ENCODE peak calls at places on chromosomes 6 and 20, in eight cellular contexts. R is esophagus squamous epithelium, N is adrenal gland, G is body of pancreas, O is Peyer's patch, P is H1, E is breast epithelium, I is K562. Q is an unnamed sample.

GRCh38 chr6:130970839-130971410 is 92.1 kb downstream of the EPB41L2 start:
- DNase-seq in R (no peak), N (no peak), G (no peak), O (no peak), P (no peak), E (no peak), I (no peak), Q (no peak)

GRCh38 chr6:89527634-89528033 is 94.7 kb downstream of the ANKRD6 start:
- DNase-seq in R (no peak), N (no peak), G (no peak), O (no peak), P (no peak), E (no peak), I (no peak), Q (no peak)

GRCh38 chr6:14871196-14871595 is 374.7 kb upstream of the JARID2 start:
- DNase-seq in R (no peak), N (no peak), G (no peak), O (no peak), P (no peak), E (no peak), I (no peak), Q (no peak)

GRCh38 chr6:85494551-85495337 is 44.9 kb downstream of the NT5E start:
- DNase-seq in R (no peak), N (no peak), G (no peak), O (no peak), P (no peak), E (no peak), I (no peak), Q (no peak)

GRCh38 chr6:44078795-44079671 is 48.2 kb downstream of the MRPL14 start:
- DNase-seq in R (no peak), N (peak; percentile 92), G (peak; percentile 83), O (peak; percentile 72), P (no peak), E (peak; percentile 80), I (peak; percentile 90), Q (no peak)

GRCh38 chr20:33281550-33282146 is 1.4 kb upstream of the BPIFB1 start:
- DNase-seq in R (no peak), N (no peak), G (no peak), O (no peak), P (no peak), E (no peak), I (no peak), Q (no peak)

GRCh38 chr6:72930733-72931132 is 294.6 kb downstream of the KHDC1L start:
- DNase-seq in R (no peak), N (no peak), G (no peak), O (no peak), P (no peak), E (no peak), I (no peak), Q (no peak)

GRCh38 chr6:135871296-135871695 is 19.8 kb downstream of the PDE7B start:
- DNase-seq in R (no peak), N (no peak), G (no peak), O (no peak), P (no peak), E (no peak), I (no peak), Q (no peak)

GRCh38 chr6:16543491-16543890 is 217.8 kb downstream of the ATXN1 start:
- DNase-seq in R (no peak), N (no peak), G (no peak), O (no peak), P (no peak), E (no peak), I (no peak), Q (no peak)

GRCh38 chr6:1701668-1702353 is 92.1 kb downstream of the FOXC1 start:
- DNase-seq in R (no peak), N (no peak), G (no peak), O (no peak), P (no peak), E (no peak), I (no peak), Q (no peak)
- TF ChIP-seq POLR2A in R (no peak), N (no peak), G (no peak), O (no peak), P (no peak), E (no peak), I (no peak), Q (no peak)

GRCh38 chr20:37901667-37902503 is 1.0 kb upstream of the VSTM2L start:
- DNase-seq in R (no peak), N (peak; percentile 78), G (no peak), O (no peak), P (no peak), E (no peak), I (peak; percentile 80), Q (peak; percentile 73)

GRCh38 chr20:37903317-37904007 is 535 bp downstream of the VSTM2L start:
- DNase-seq in R (no peak), N (no peak), G (no peak), O (no peak), P (no peak), E (no peak), I (no peak), Q (no peak)

GRCh38 chr20:37904008-37904675 is 1.2 kb downstream of the VSTM2L start:
- DNase-seq in R (no peak), N (no peak), G (no peak), O (no peak), P (no peak), E (no peak), I (no peak), Q (no peak)

GRCh38 chr20:37901280-37901666 is 1.7 kb upstream of the VSTM2L start:
- DNase-seq in R (no peak), N (no peak), G (no peak), O (no peak), P (no peak), E (no peak), I (peak; percentile 46), Q (peak; percentile 16)

DNA sequence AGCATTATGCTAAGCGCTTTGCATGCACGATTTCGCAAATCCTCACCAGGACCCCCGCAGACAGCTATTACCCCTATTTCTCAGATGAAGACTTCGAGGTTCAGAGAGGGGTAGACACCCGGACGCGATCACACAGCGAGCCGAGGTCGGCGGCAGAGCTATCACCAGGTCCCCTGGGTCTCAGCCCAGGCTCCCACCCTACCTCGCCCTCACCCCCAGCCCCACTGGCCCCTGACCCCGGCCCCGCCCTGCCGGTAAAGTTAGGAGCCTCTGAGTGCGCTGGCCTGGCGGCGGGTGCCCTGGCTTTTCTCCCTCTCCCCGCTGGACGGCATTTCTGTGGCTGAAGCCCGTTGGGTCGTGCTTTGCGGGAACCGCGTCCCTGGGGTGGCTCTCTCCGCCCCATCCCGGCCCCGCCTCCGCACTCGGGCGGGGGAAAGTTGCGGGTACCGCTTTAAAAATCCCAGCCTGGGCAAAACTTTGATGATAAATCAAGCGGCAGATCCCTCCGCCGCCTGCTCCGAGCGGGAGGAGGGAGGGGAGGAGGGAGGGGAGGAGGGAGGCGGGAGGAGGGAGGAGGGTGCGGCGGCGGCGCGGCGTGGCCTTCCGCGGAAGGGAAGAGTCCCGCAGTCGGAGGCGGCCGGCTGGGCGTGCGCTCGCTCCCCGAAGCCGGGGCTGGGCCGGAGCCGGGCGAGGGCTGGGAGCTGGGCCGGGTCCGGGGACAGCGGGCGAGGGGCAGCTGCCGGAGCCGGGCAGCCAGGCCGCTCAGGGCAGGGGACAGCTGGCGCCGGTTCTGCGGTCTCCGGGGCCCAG is at the start of gene VSTM2L:
- DNase-seq in R (no peak), N (peak; percentile 69), G (no peak), O (no peak), P (no peak), E (no peak), I (peak; percentile 30), Q (peak; percentile 40)
- TF ChIP-seq POLR2A in R (no peak), N (no peak), G (no peak), O (no peak), P (no peak), E (no peak), I (no peak), Q (no peak)

GRCh38 chr6:169702640-169703246 is 817 bp downstream of the C6orf120 start:
- DNase-seq in R (no peak), N (no peak), G (peak; percentile 42), O (no peak), P (no peak), E (no peak), I (peak; percentile 60), Q (no peak)
- TF ChIP-seq POLR2A in R (no peak), N (no peak), G (no peak), O (no peak), P (peak; percentile 32), E (no peak), I (no peak), Q (no peak)

GRCh38 chr6:41637179-41638001 is 878 bp upstream of the MDFI start:
- DNase-seq in R (no peak), N (no peak), G (peak; percentile 18), O (no peak), P (no peak), E (no peak), I (no peak), Q (no peak)

GRCh38 chr6:41640436-41640835 is 2.2 kb downstream of the MDFI start:
- DNase-seq in R (no peak), N (no peak), G (no peak), O (no peak), P (no peak), E (no peak), I (no peak), Q (no peak)

GRCh38 chr6:41639556-41640371 is 1.5 kb downstream of the MDFI start:
- DNase-seq in R (no peak), N (no peak), G (no peak), O (no peak), P (no peak), E (no peak), I (no peak), Q (no peak)

GRCh38 chr6:41638002-41638800 is at the start of gene MDFI:
- DNase-seq in R (no peak), N (no peak), G (no peak), O (no peak), P (peak; percentile 46), E (no peak), I (no peak), Q (no peak)

GRCh38 chr6:41638801-41639555 is 710 bp downstream of the MDFI start:
- DNase-seq in R (no peak), N (no peak), G (no peak), O (no peak), P (no peak), E (no peak), I (no peak), Q (no peak)
- TF ChIP-seq POLR2A in R (no peak), N (no peak), G (no peak), O (no peak), P (no peak), E (no peak), I (no peak), Q (no peak)

Q was measured in erythroblast.